ENCODE peak calls at places on chromosomes 7 and 10, in ten cellular contexts. S is cardiac muscle cell, E is endothelial cell of umbilical vein, V is upper lobe of right lung, F is OCI-LY7, A is esophagus squamous epithelium, X is tibial nerve, Z is right lobe of liver, H is Peyer's patch, N is breast epithelium. D is an unnamed sample. For H3K4me1, the result is how much of the 10 kb centered on the place peaks cover.

GRCh38 chr7:2041496-2042367 is 191.0 kb downstream of the MAD1L1 start:
- DNase-seq in S (no peak), E (no peak), V (peak), F (peak), A (no peak), X (no peak), Z (no peak), H (peak), N (no peak), D (peak)

GRCh38 chr10:67280405-67280804 is 354.6 kb downstream of the LRRTM3 start:
- DNase-seq in S (no peak), E (no peak), V (peak), F (no peak), A (no peak), X (no peak), Z (no peak), H (no peak), N (no peak), D (no peak)

GRCh38 chr7:75629042-75629441 is 109.7 kb downstream of the HIP1 start:
- DNase-seq in S (no peak), E (no peak), V (no peak), F (no peak), A (no peak), X (no peak), Z (no peak), H (no peak), N (no peak), D (peak)

GRCh38 chr10:119942973-119943372 is 50.4 kb downstream of the SEC23IP start:
- DNase-seq in S (no peak), E (no peak), V (no peak), F (no peak), A (no peak), X (no peak), Z (no peak), H (no peak), N (no peak), D (no peak)

GRCh38 chr7:137626469-137627067 is 220.2 kb downstream of the DGKI start:
- DNase-seq in S (peak), E (peak), V (no peak), F (peak), A (no peak), X (no peak), Z (peak), H (no peak), N (no peak), D (no peak)

GRCh38 chr7:107002131-107002803 is 42.2 kb upstream of the PRKAR2B start:
- DNase-seq in S (peak), E (no peak), V (no peak), F (no peak), A (no peak), X (no peak), Z (no peak), H (no peak), N (no peak), D (no peak)

GRCh38 chr10:6059506-6059905 is 2.7 kb downstream of the IL2RA start:
- DNase-seq in S (no peak), E (no peak), V (no peak), F (no peak), A (no peak), X (no peak), Z (no peak), H (no peak), N (no peak), D (no peak)

GRCh38 chr7:112888781-112889180 is 98.6 kb upstream of the TMEM168 start:
- DNase-seq in S (no peak), E (no peak), V (no peak), F (no peak), A (no peak), X (no peak), Z (no peak), H (no peak), N (no peak), D (no peak)

GRCh38 chr10:132945894-132946255 is 3.5 kb upstream of the CFAP46 start:
- DNase-seq in S (no peak), E (no peak), V (peak), F (no peak), A (no peak), X (no peak), Z (no peak), H (no peak), N (no peak), D (no peak)

GRCh38 chr10:71773221-71773971 is at the start of gene VSIR:
- DNase-seq in S (peak), E (peak), V (peak), F (peak), A (peak), X (peak), Z (peak), H (peak), N (peak), D (peak)

GRCh38 chr10:7601023-7601656 is 65.6 kb downstream of the ITIH5 start:
- DNase-seq in S (no peak), E (no peak), V (no peak), F (no peak), A (no peak), X (no peak), Z (no peak), H (no peak), N (no peak), D (no peak)

GRCh38 chr10:7610017-7610416 is 56.7 kb downstream of the ITIH5 start:
- DNase-seq in S (no peak), E (no peak), V (no peak), F (no peak), A (no peak), X (no peak), Z (no peak), H (no peak), N (no peak), D (no peak)

GRCh38 chr10:7606977-7607404 is 59.8 kb downstream of the ITIH5 start:
- DNase-seq in S (peak), E (no peak), V (no peak), F (no peak), A (no peak), X (no peak), Z (no peak), H (no peak), N (no peak), D (no peak)

GRCh38 chr10:7608001-7608400 is 58.8 kb downstream of the ITIH5 start:
- DNase-seq in S (no peak), E (no peak), V (no peak), F (no peak), A (no peak), X (no peak), Z (no peak), H (no peak), N (no peak), D (no peak)

GRCh38 chr10:7605565-7606295 is 61.0 kb downstream of the ITIH5 start:
- DNase-seq in S (peak), E (no peak), V (no peak), F (no peak), A (no peak), X (no peak), Z (no peak), H (no peak), N (no peak), D (no peak)
- TF ChIP-seq CTCF in S (no peak), E (no peak), V (no peak), F (no peak), A (no peak), X (no peak), Z (no peak), H (no peak), N (no peak), D (no peak)

DNA sequence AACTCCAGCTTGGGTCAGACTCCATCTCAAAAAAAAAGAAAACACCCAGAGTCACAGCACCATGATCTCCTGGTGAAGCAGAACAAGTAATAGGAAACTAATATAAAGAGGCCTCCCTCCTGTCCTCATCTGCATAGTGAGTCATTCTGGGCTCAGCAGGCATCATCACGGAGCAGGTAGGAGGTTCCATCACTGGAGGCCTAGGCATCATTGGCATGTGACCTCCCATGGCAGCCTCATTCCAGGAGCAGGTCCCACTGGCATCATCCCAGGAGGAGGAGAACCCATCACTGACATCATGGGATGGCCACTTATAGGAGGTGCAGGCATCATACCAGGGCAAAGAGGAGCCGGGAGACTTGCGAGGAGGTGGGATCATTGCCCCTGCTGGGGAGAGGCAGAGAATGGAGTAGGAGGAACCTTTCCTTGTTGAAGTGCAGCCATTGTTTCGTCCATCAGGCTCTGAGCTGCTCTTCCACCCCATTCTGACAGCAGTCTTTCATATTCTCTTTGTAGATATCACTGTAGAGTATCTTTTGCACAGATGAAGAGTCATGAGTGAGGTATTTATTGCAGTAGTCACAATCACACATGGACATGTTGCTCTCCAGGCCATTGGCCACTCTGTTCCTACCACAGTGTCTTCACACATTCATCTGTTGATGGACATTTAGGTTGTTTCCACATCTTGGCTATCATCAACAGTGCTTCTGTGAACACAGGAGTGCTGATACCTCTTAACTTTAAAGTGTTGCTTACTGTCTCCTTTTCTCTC is 73.8 kb downstream of the OSBPL3 start:
- DNase-seq in S (no peak), E (no peak), V (no peak), F (no peak), A (no peak), X (no peak), Z (no peak), H (no peak), N (no peak), D (no peak)
- H3K27ac ChIP-seq in S (no peak), E (peak), V (no peak), F (no peak), A (no peak), X (no peak), Z (no peak), H (peak), N (no peak), D (no peak)

DNA sequence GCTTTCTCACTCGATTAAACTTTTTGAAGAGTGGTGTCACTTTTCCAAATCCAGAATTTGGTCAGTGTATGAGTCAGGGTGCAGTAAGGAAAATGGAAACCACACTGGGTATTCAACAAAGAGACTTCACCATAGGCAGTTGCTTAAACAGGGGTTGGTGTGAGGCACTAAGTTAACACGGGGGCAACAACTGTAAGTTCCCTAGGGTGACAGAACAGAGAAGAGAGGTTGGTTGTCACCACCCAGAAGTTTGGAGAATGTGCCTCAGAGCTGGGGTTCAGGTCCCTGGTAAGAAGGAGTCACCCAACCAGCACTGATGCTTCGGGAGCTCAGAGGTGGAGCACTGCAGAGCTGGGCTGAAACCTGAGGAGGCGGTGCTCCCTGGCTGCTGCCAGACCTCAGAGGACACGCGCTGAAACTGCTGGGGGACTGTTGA is 170.4 kb downstream of the ARID5B start:
- DNase-seq in S (no peak), E (no peak), V (no peak), F (no peak), A (no peak), X (no peak), Z (no peak), H (no peak), N (no peak), D (no peak)
- H3K4me1 ChIP-seq in S (under half), E (under half), V (under half), F (under half), A (under half), X (under half), Z (under half), H (under half), N (under half), D (under half)

DNA sequence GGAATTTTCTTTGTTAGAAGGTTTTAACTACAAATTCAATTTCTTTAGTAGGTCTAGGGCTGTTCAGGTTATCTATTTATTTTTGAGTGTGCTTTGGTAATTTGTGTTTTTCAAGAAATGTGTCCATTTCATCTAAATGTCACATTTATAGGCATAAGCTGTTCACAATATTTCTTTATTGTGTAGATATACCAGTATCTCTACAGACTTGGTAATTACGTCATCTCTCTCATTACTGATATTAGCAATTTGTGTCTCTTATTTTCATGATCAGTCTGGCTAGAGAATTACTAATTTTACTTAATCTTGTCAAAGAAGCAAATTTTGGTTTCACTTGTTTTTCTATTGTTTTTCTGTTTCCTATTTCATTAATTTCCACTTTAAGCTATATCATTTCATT is 152.0 kb downstream of the RNLS start:
- DNase-seq in S (no peak), E (no peak), V (no peak), F (no peak), A (no peak), X (no peak), Z (no peak), H (no peak), N (no peak), D (no peak)
- TF ChIP-seq CTCF in S (no peak), E (no peak), V (no peak), F (no peak), A (no peak), X (no peak), Z (no peak), H (no peak), N (no peak), D (no peak)